ENCODE peak calls at places on chromosomes 2 and 18, in five cellular contexts. One of them, this sample, is unnamed.

GRCh38 chr2:120604767-120605166 is 130.9 kb upstream of the GLI2 start:
- DNase-seq in colonic mucosa: no peak
- DNase-seq in Peyer's patch: no peak
- DNase-seq in IMR-90: no peak
- DNase-seq in testis: no peak
- DNase-seq in this sample: no peak

GRCh38 chr2:84492571-84492970 is 23.7 kb upstream of the DNAH6 start:
- DNase-seq in IMR-90: peak; percentile 22
- DNase-seq in colonic mucosa: no peak
- DNase-seq in Peyer's patch: no peak
- DNase-seq in testis: no peak
- DNase-seq in this sample: no peak

GRCh38 chr2:159090514-159091201 is 122.2 kb downstream of the TANC1 start:
- DNase-seq in Peyer's patch: no peak
- DNase-seq in testis: no peak
- DNase-seq in IMR-90: peak; percentile 38
- DNase-seq in colonic mucosa: no peak
- DNase-seq in this sample: no peak

GRCh38 chr2:144629937-144630336 is 110.0 kb upstream of the ZEB2 start:
- DNase-seq in Peyer's patch: no peak
- DNase-seq in testis: no peak
- DNase-seq in colonic mucosa: no peak
- DNase-seq in IMR-90: peak; percentile 2
- DNase-seq in this sample: no peak

GRCh38 chr2:73131807-73132206 is 19.1 kb upstream of the RAB11FIP5 start:
- DNase-seq in testis: no peak
- DNase-seq in colonic mucosa: no peak
- DNase-seq in Peyer's patch: no peak
- DNase-seq in IMR-90: no peak
- DNase-seq in this sample: no peak

GRCh38 chr2:195575879-195576391 is 81.1 kb upstream of the SLC39A10 start:
- DNase-seq in IMR-90: peak; percentile 92
- DNase-seq in Peyer's patch: peak; percentile 85
- DNase-seq in colonic mucosa: no peak
- DNase-seq in testis: no peak
- DNase-seq in this sample: no peak

GRCh38 chr18:32422978-32423740 is 47.5 kb downstream of the GAREM1 start:
- DNase-seq in colonic mucosa: no peak
- DNase-seq in testis: no peak
- DNase-seq in Peyer's patch: no peak
- DNase-seq in IMR-90: no peak
- DNase-seq in this sample: no peak

GRCh38 chr2:106566050-106566449 is 78.9 kb downstream of the CD8B2 start:
- DNase-seq in testis: no peak
- DNase-seq in IMR-90: peak; percentile 6
- DNase-seq in Peyer's patch: no peak
- DNase-seq in colonic mucosa: no peak
- DNase-seq in this sample: peak; percentile 18

GRCh38 chr2:118667366-118667765 is 180.1 kb downstream of the EN1 start:
- DNase-seq in colonic mucosa: no peak
- DNase-seq in IMR-90: no peak
- DNase-seq in Peyer's patch: no peak
- DNase-seq in testis: no peak
- DNase-seq in this sample: no peak

GRCh38 chr18:11506871-11507270 is 102.5 kb upstream of the SLC35G4 start:
- DNase-seq in IMR-90: peak; percentile 48
- DNase-seq in colonic mucosa: no peak
- DNase-seq in testis: no peak
- DNase-seq in Peyer's patch: no peak
- DNase-seq in this sample: no peak

GRCh38 chr2:215499330-215499729 is 63.5 kb upstream of the FN1 start:
- DNase-seq in colonic mucosa: no peak
- DNase-seq in IMR-90: peak; percentile 54
- DNase-seq in testis: no peak
- DNase-seq in Peyer's patch: no peak
- DNase-seq in this sample: no peak

GRCh38 chr2:205785507-205786222 is 103.4 kb downstream of the NRP2 start:
- DNase-seq in Peyer's patch: no peak
- DNase-seq in testis: no peak
- DNase-seq in IMR-90: peak; percentile 52
- DNase-seq in colonic mucosa: no peak
- DNase-seq in this sample: no peak

GRCh38 chr2:105377871-105378270 is 21.0 kb downstream of the FHL2 start:
- DNase-seq in Peyer's patch: no peak
- DNase-seq in IMR-90: no peak
- DNase-seq in testis: no peak
- DNase-seq in colonic mucosa: no peak
- DNase-seq in this sample: no peak

GRCh38 chr18:8980496-8981402 is 121.8 kb upstream of the NDUFV2 start:
- DNase-seq in Peyer's patch: no peak
- DNase-seq in testis: no peak
- DNase-seq in colonic mucosa: no peak
- DNase-seq in IMR-90: no peak
- DNase-seq in this sample: no peak

GRCh38 chr2:155111070-155111469 is 412.6 kb downstream of the KCNJ3 start:
- DNase-seq in IMR-90: no peak
- DNase-seq in Peyer's patch: no peak
- DNase-seq in testis: no peak
- DNase-seq in colonic mucosa: no peak
- DNase-seq in this sample: no peak

GRCh38 chr2:85312404-85312803 is 15.4 kb downstream of the TGOLN2 start:
- DNase-seq in colonic mucosa: no peak
- DNase-seq in testis: no peak
- DNase-seq in Peyer's patch: no peak
- DNase-seq in IMR-90: peak; percentile 93
- DNase-seq in this sample: no peak

GRCh38 chr2:128309341-128310093 is 9.2 kb downstream of the HS6ST1 start:
- DNase-seq in testis: peak; percentile 75
- DNase-seq in Peyer's patch: peak; percentile 70
- DNase-seq in colonic mucosa: peak; percentile 57
- DNase-seq in IMR-90: peak; percentile 86
- DNase-seq in this sample: peak; percentile 3

GRCh38 chr2:171159326-171160118 is 1.2 kb downstream of the TLK1 start:
- DNase-seq in testis: peak; percentile 73
- DNase-seq in colonic mucosa: peak; percentile 67
- DNase-seq in Peyer's patch: peak; percentile 67
- DNase-seq in IMR-90: peak; percentile 80
- DNase-seq in this sample: peak; percentile 56

GRCh38 chr2:28269019-28269784 is 123.5 kb upstream of the FOSL2 start:
- DNase-seq in colonic mucosa: peak; percentile 79
- DNase-seq in IMR-90: peak; percentile 51
- DNase-seq in testis: peak; percentile 49
- DNase-seq in Peyer's patch: peak; percentile 78
- DNase-seq in this sample: peak; percentile 50

GRCh38 chr2:48482313-48482712 is 47.6 kb upstream of the STON1 start:
- DNase-seq in Peyer's patch: no peak
- DNase-seq in testis: no peak
- DNase-seq in IMR-90: peak; percentile 88
- DNase-seq in colonic mucosa: no peak
- DNase-seq in this sample: no peak

GRCh38 chr2:101185656-101186055 is 34.5 kb upstream of the TBC1D8 start:
- DNase-seq in colonic mucosa: no peak
- DNase-seq in Peyer's patch: no peak
- DNase-seq in testis: no peak
- DNase-seq in IMR-90: no peak
- DNase-seq in this sample: no peak
- H3K4me3 ChIP-seq in colonic mucosa: no peak overlapping the region
- H3K4me3 ChIP-seq in Peyer's patch: no peak overlapping the region
- H3K4me3 ChIP-seq in testis: no peak overlapping the region
- H3K4me3 ChIP-seq in IMR-90: no peak overlapping the region
- H3K4me3 ChIP-seq in this sample: no peak overlapping the region

GRCh38 chr2:2762166-2762897 is 431.3 kb upstream of the MYT1L start:
- DNase-seq in colonic mucosa: no peak
- DNase-seq in Peyer's patch: no peak
- DNase-seq in IMR-90: no peak
- DNase-seq in testis: no peak
- DNase-seq in this sample: no peak
- H3K9me3 ChIP-seq in colonic mucosa: no peaks in the 10 kb centered on the region
- H3K9me3 ChIP-seq in Peyer's patch: no peaks in the 10 kb centered on the region
- H3K9me3 ChIP-seq in IMR-90: peaks cover 67% of the 10 kb centered on the region
- H3K9me3 ChIP-seq in testis: no peaks in the 10 kb centered on the region
- H3K9me3 ChIP-seq in this sample: no peaks in the 10 kb centered on the region

GRCh38 chr2:202693503-202693902 is 58.7 kb downstream of the FAM117B start:
- DNase-seq in Peyer's patch: no peak
- DNase-seq in testis: no peak
- DNase-seq in IMR-90: no peak
- DNase-seq in colonic mucosa: no peak
- DNase-seq in this sample: no peak
- H3K27me3 ChIP-seq in Peyer's patch: no peaks in the 10 kb centered on the region
- H3K27me3 ChIP-seq in testis: no peaks in the 10 kb centered on the region
- H3K27me3 ChIP-seq in IMR-90: no peaks in the 10 kb centered on the region
- H3K27me3 ChIP-seq in colonic mucosa: no peaks in the 10 kb centered on the region
- H3K27me3 ChIP-seq in this sample: no peaks in the 10 kb centered on the region

GRCh38 chr2:71457123-71457958 is 4.0 kb downstream of the DYSF start:
- DNase-seq in testis: no peak
- DNase-seq in IMR-90: no peak
- DNase-seq in Peyer's patch: no peak
- DNase-seq in colonic mucosa: no peak
- DNase-seq in this sample: no peak

GRCh38 chr2:71457959-71458322 is 4.6 kb downstream of the DYSF start:
- DNase-seq in IMR-90: no peak
- DNase-seq in testis: no peak
- DNase-seq in colonic mucosa: no peak
- DNase-seq in Peyer's patch: no peak
- DNase-seq in this sample: no peak

GRCh38 chr2:71455741-71456569 is 2.6 kb downstream of the DYSF start:
- DNase-seq in IMR-90: no peak
- DNase-seq in Peyer's patch: no peak
- DNase-seq in testis: no peak
- DNase-seq in colonic mucosa: no peak
- DNase-seq in this sample: no peak

GRCh38 chr2:71455011-71455740 is 1.8 kb downstream of the DYSF start:
- DNase-seq in Peyer's patch: no peak
- DNase-seq in IMR-90: no peak
- DNase-seq in testis: no peak
- DNase-seq in colonic mucosa: no peak
- DNase-seq in this sample: no peak

GRCh38 chr2:71456617-71457016 is 3.3 kb downstream of the DYSF start:
- DNase-seq in testis: no peak
- DNase-seq in IMR-90: no peak
- DNase-seq in Peyer's patch: no peak
- DNase-seq in colonic mucosa: no peak
- DNase-seq in this sample: no peak
- H3K4me3 ChIP-seq in testis: no peak overlapping the region
- H3K4me3 ChIP-seq in IMR-90: no peak overlapping the region
- H3K4me3 ChIP-seq in Peyer's patch: no peak overlapping the region
- H3K4me3 ChIP-seq in colonic mucosa: no peak overlapping the region
- H3K4me3 ChIP-seq in this sample: no peak overlapping the region

GRCh38 chr2:22683911-22684310 is 701.1 kb upstream of the KLHL29 start:
- DNase-seq in testis: no peak
- DNase-seq in Peyer's patch: no peak
- DNase-seq in colonic mucosa: no peak
- DNase-seq in IMR-90: no peak
- DNase-seq in this sample: no peak
- H3K9me3 ChIP-seq in testis: no peaks in the 10 kb centered on the region
- H3K9me3 ChIP-seq in Peyer's patch: no peaks in the 10 kb centered on the region
- H3K9me3 ChIP-seq in colonic mucosa: no peaks in the 10 kb centered on the region
- H3K9me3 ChIP-seq in IMR-90: peaks cover 7% of the 10 kb centered on the region
- H3K9me3 ChIP-seq in this sample: no peaks in the 10 kb centered on the region

This sample was measured in BE2C.